ENCODE peak calls at places on chromosomes 11 and 22, in four cellular contexts. One of them, this sample, is unnamed.

GRCh38 chr11:85672111-85672875 is 7.4 kb upstream of the CREBZF start:
- DNase-seq in ovary: no peak
- DNase-seq in heart left ventricle: no peak
- DNase-seq in body of pancreas: no peak
- DNase-seq in this sample: no peak

GRCh38 chr22:39264344-39265116 is 19.7 kb upstream of the PDGFB start:
- DNase-seq in ovary: no peak
- DNase-seq in heart left ventricle: peak; percentile 85
- DNase-seq in body of pancreas: no peak
- DNase-seq in this sample: no peak

GRCh38 chr11:25357133-25357532 is 860.3 kb downstream of the LUZP2 start:
- DNase-seq in ovary: no peak
- DNase-seq in body of pancreas: no peak
- DNase-seq in heart left ventricle: no peak
- DNase-seq in this sample: no peak

GRCh38 chr11:69099193-69099592 is 50.5 kb downstream of the TPCN2 start:
- DNase-seq in ovary: no peak
- DNase-seq in heart left ventricle: no peak
- DNase-seq in body of pancreas: no peak
- DNase-seq in this sample: no peak

GRCh38 chr11:83661491-83662350 is 375.6 kb upstream of the CCDC90B start:
- DNase-seq in body of pancreas: no peak
- DNase-seq in heart left ventricle: no peak
- DNase-seq in ovary: no peak
- DNase-seq in this sample: no peak

GRCh38 chr22:41478891-41479521 is 10.1 kb downstream of the ACO2 start:
- DNase-seq in ovary: no peak
- DNase-seq in heart left ventricle: no peak
- DNase-seq in body of pancreas: no peak
- DNase-seq in this sample: peak; percentile 87

GRCh38 chr11:16028406-16028805 is 327.9 kb downstream of the SOX6 start:
- DNase-seq in ovary: no peak
- DNase-seq in body of pancreas: no peak
- DNase-seq in heart left ventricle: no peak
- DNase-seq in this sample: no peak

GRCh38 chr11:20154381-20154780 is 5.9 kb downstream of the DBX1 start:
- DNase-seq in body of pancreas: no peak
- DNase-seq in heart left ventricle: no peak
- DNase-seq in ovary: no peak
- DNase-seq in this sample: no peak

GRCh38 chr11:110415081-110415480 is 14.7 kb upstream of the FDX1 start:
- DNase-seq in body of pancreas: no peak
- DNase-seq in heart left ventricle: no peak
- DNase-seq in ovary: no peak
- DNase-seq in this sample: no peak

GRCh38 chr11:47961383-47961782 is 19.0 kb upstream of the PTPRJ start:
- DNase-seq in body of pancreas: no peak
- DNase-seq in ovary: no peak
- DNase-seq in heart left ventricle: no peak
- DNase-seq in this sample: no peak

GRCh38 chr11:69374110-69374981 is 80.4 kb downstream of the MYEOV start:
- DNase-seq in body of pancreas: peak; percentile 8
- DNase-seq in heart left ventricle: no peak
- DNase-seq in ovary: peak; percentile 11
- DNase-seq in this sample: no peak

GRCh38 chr11:134654161-134654915 is 242.3 kb upstream of the B3GAT1 start:
- DNase-seq in ovary: peak; percentile 6
- DNase-seq in heart left ventricle: no peak
- DNase-seq in body of pancreas: no peak
- DNase-seq in this sample: no peak

GRCh38 chr22:40813912-40814315 is 5.2 kb downstream of the SLC25A17 start:
- DNase-seq in body of pancreas: no peak
- DNase-seq in ovary: no peak
- DNase-seq in heart left ventricle: no peak
- DNase-seq in this sample: no peak

GRCh38 chr11:58926695-58927094 is 12.6 kb upstream of the GLYATL1 start:
- DNase-seq in ovary: no peak
- DNase-seq in heart left ventricle: no peak
- DNase-seq in body of pancreas: no peak
- DNase-seq in this sample: no peak

GRCh38 chr22:49748514-49748913 is 79.2 kb downstream of the BRD1 start:
- DNase-seq in ovary: no peak
- DNase-seq in heart left ventricle: no peak
- DNase-seq in body of pancreas: no peak
- DNase-seq in this sample: peak; percentile 4

GRCh38 chr11:71489311-71490043 is 36.5 kb downstream of the NADSYN1 start:
- DNase-seq in ovary: peak; percentile 20
- DNase-seq in heart left ventricle: no peak
- DNase-seq in body of pancreas: peak; percentile 6
- DNase-seq in this sample: no peak

GRCh38 chr22:50270302-50271010 is at the start of gene MAPK11:
- DNase-seq in heart left ventricle: peak; percentile 77
- DNase-seq in ovary: peak; percentile 69
- DNase-seq in body of pancreas: peak; percentile 72
- DNase-seq in this sample: peak; percentile 53

GRCh38 chr11:7986768-7987559 is at the start of gene EIF3F:
- DNase-seq in body of pancreas: peak; percentile 93
- DNase-seq in ovary: peak; percentile 92
- DNase-seq in heart left ventricle: peak; percentile 87
- DNase-seq in this sample: peak; percentile 93
- TF ChIP-seq POLR2A in body of pancreas: peak; percentile 66
- TF ChIP-seq POLR2A in ovary: no peak
- TF ChIP-seq POLR2A in heart left ventricle: peak; percentile 52
- TF ChIP-seq POLR2A in this sample: peak; percentile 18

DNA sequence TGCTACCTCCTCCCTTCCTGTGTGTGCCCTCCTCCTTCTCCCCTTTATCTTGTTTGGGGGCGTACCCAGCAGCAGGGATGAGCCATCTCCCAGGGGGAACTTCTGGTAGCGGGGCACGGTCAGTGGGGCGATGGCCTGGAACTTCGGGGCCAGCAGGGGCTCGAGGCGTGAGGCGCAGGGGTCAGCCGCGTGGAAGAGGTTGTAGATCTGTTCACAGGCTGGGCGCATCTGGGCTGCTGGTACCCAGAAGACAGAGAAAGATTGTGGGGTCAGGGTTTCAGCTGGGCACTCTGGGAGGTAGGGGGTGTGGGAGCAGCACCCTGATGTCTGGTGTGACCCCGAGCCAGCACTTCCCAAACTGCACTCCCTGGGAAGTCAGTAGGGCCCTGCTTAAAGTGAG is 9.1 kb downstream of the PITPNM1 start:
- DNase-seq in body of pancreas: no peak
- DNase-seq in ovary: no peak
- DNase-seq in heart left ventricle: no peak
- DNase-seq in this sample: no peak
- H3K36me3 ChIP-seq in body of pancreas: no peaks in the 10 kb centered on the region
- H3K36me3 ChIP-seq in ovary: no peaks in the 10 kb centered on the region
- H3K36me3 ChIP-seq in heart left ventricle: peaks cover 80% of the 10 kb centered on the region
- H3K36me3 ChIP-seq in this sample: peaks cover 5% of the 10 kb centered on the region

DNA sequence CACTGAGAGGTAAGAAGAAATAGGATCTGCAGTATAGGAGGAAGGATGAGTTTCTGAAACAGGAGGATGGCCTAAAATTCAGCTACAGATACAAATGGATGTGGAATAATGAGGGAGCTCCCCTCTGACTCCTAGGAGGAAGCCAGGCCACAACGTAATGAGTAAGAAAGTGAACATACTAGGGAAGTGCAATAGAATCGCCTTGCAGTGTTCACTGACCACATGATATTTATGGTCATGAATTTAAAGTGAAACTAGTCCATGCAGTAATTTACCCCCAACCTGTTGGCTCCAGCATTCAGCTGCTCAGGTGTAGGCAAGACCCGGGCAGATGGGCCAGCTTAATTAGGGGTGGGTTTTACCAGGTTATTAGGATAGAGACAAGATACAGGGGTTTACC is 101.7 kb downstream of the DEUP1 start:
- DNase-seq in body of pancreas: no peak
- DNase-seq in heart left ventricle: no peak
- DNase-seq in ovary: no peak
- DNase-seq in this sample: no peak
- TF ChIP-seq POLR2A in body of pancreas: no peak
- TF ChIP-seq POLR2A in heart left ventricle: no peak
- TF ChIP-seq POLR2A in ovary: no peak
- TF ChIP-seq POLR2A in this sample: no peak

GRCh38 chr11:3671334-3672254 is at the start of gene CHRNA10:
- DNase-seq in body of pancreas: no peak
- DNase-seq in ovary: no peak
- DNase-seq in heart left ventricle: no peak
- DNase-seq in this sample: no peak

GRCh38 chr11:3675971-3676370 is 4.8 kb upstream of the CHRNA10 start:
- DNase-seq in body of pancreas: no peak
- DNase-seq in heart left ventricle: no peak
- DNase-seq in ovary: no peak
- DNase-seq in this sample: no peak

GRCh38 chr11:3669128-3669527 is 2.1 kb downstream of the CHRNA10 start:
- DNase-seq in body of pancreas: no peak
- DNase-seq in ovary: no peak
- DNase-seq in heart left ventricle: no peak
- DNase-seq in this sample: no peak

GRCh38 chr11:3669742-3670183 is 1.4 kb downstream of the CHRNA10 start:
- DNase-seq in body of pancreas: no peak
- DNase-seq in ovary: no peak
- DNase-seq in heart left ventricle: peak; percentile 75
- DNase-seq in this sample: no peak

GRCh38 chr11:3674189-3674588 is 3.0 kb upstream of the CHRNA10 start:
- DNase-seq in body of pancreas: no peak
- DNase-seq in heart left ventricle: no peak
- DNase-seq in ovary: no peak
- DNase-seq in this sample: no peak
- H3K36me3 ChIP-seq in body of pancreas: peaks cover 11% of the 10 kb centered on the region
- H3K36me3 ChIP-seq in heart left ventricle: peaks cover 71% of the 10 kb centered on the region
- H3K36me3 ChIP-seq in ovary: no peaks in the 10 kb centered on the region
- H3K36me3 ChIP-seq in this sample: peaks cover 3% of the 10 kb centered on the region

DNA sequence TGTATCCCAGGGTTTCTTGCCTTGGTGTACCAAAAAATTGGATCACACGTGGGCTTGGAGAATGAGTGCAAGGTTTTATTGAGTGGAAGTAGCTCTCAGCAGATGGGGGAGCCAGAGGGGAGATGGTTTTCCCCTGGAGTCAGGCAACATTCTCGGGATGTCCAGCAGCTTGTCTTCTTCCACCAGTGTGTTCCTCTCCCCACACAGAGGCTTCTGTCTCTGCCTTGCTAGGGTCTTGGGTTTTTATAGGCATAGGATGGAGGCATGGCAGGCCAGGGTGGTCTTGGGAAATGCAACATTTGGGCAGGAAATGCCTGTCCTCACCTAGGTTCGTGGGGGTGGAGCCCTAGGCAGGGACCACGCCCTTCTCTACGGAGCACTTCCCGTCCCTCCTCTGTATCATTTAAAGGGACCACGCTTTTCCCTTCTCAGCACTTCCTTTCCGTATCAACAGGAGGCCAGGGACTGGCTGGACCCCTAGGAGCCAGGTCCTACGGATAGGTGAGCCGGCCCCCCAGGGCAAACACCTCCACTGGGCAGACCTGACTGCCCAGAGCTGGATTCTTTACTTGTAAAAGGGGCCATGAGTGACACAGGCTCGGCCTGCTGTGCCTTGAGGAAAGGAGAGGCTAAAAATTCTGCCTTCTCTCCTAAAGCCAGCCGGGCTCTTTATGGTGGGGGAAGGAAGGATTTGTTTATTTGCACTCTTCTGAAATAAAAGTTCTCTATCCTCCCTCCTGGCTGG is 55.3 kb upstream of the CCDC188 start:
- DNase-seq in body of pancreas: peak; percentile 54
- DNase-seq in ovary: peak; percentile 71
- DNase-seq in heart left ventricle: peak; percentile 78
- DNase-seq in this sample: peak; percentile 18
- TF ChIP-seq POLR2A in body of pancreas: peak; percentile 61
- TF ChIP-seq POLR2A in ovary: no peak
- TF ChIP-seq POLR2A in heart left ventricle: peak; percentile 20
- TF ChIP-seq POLR2A in this sample: no peak

DNA sequence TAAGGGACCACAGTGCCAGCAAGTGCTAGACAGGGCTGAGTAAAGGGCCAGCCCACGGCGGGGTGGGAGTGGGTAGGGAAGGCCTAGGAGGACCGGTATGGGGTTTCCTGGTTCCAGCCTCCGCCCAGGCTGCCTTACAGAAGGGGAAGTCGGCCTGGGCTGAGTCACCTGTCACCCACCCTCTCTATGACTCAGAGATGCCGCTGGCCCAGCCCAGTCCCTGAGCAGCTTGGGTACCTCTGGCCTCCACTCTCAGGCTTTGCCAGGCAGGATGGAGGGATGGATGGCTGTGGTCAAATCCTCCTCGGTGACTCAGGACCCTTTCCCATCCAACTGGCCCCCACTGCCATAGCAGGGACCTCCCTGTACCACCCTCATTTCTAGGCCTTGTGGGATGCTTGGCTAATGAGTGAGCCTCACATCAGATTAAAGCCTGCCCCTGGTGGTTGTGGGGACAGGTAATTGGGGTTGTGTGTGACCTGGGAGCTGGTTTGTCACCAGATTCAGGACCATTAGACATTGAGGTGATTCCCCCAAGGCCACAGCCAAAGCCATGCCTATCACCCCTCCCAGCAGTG is 13.9 kb downstream of the SLC35E4 start:
- DNase-seq in ovary: peak; percentile 27
- DNase-seq in body of pancreas: no peak
- DNase-seq in heart left ventricle: peak; percentile 37
- DNase-seq in this sample: no peak
- H3K36me3 ChIP-seq in ovary: no peaks in the 10 kb centered on the region
- H3K36me3 ChIP-seq in body of pancreas: no peaks in the 10 kb centered on the region
- H3K36me3 ChIP-seq in heart left ventricle: no peaks in the 10 kb centered on the region
- H3K36me3 ChIP-seq in this sample: no peaks in the 10 kb centered on the region

DNA sequence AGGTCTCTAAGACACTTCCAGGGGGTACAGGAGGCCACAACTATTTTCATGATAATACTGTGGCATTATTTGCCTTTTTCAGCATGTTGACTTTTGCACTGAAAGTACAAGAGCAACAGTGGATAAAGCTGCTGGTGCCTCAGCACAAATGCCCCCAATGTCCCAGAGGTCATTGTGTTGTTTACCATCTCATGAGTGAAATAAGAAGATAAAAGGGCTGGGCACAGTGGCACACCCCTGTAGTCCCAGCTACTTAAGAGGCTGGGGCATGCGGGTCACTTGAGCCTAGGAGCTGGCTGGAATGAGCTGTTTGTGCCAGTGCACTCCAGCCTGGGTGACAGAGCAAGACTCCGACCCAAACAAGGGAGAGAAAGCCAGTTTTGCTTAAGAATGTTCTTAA is 72.6 kb upstream of the RAB1B start:
- DNase-seq in ovary: no peak
- DNase-seq in heart left ventricle: no peak
- DNase-seq in body of pancreas: no peak
- DNase-seq in this sample: no peak
- TF ChIP-seq POLR2A in ovary: no peak
- TF ChIP-seq POLR2A in heart left ventricle: no peak
- TF ChIP-seq POLR2A in body of pancreas: no peak
- TF ChIP-seq POLR2A in this sample: no peak

DNA sequence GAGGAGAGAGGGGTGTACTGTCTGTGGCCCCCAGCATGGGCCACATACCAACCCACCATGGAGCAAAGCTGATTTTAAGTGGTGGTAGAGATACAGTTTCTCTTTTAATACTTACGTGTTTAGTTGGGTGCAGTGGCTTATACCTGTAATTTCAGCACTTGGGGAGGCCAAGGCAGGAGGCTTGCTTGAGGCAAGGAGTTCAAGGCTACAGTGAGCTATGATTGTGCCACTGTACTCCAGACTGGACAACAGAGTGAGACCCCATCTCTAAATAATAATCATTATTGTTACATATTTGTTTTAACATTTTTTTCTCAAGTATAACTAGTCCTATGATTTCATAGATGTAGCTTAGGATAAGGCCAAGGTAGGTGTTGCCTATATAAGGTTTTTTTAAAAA is 8.8 kb downstream of the GGA1 start:
- DNase-seq in body of pancreas: no peak
- DNase-seq in ovary: no peak
- DNase-seq in heart left ventricle: no peak
- DNase-seq in this sample: no peak
- H3K36me3 ChIP-seq in body of pancreas: peaks cover 3% of the 10 kb centered on the region
- H3K36me3 ChIP-seq in ovary: no peaks in the 10 kb centered on the region
- H3K36me3 ChIP-seq in heart left ventricle: peaks cover 72% of the 10 kb centered on the region
- H3K36me3 ChIP-seq in this sample: no peaks in the 10 kb centered on the region

This sample was measured in gastrocnemius medialis.